ENCODE peak calls at places on chromosomes 5 and 9, in six cellular contexts. One of them, this sample, is unnamed.

GRCh38 chr5:128132499-128132898 is 48.9 kb downstream of the SLC12A2 start:
- DNase-seq in heart left ventricle: no peak
- DNase-seq in CD8-positive, alpha-beta T cell: no peak
- DNase-seq in activated CD8-positive, alpha-beta T cell treated with anti-CD3 and anti-CD28 coated beads for 36 hours: no peak
- DNase-seq in Calu3: no peak
- DNase-seq in hepatocyte: no peak
- DNase-seq in this sample: no peak

GRCh38 chr9:131677445-131678180 is 62.3 kb downstream of the RAPGEF1 start:
- DNase-seq in hepatocyte: no peak
- DNase-seq in activated CD8-positive, alpha-beta T cell treated with anti-CD3 and anti-CD28 coated beads for 36 hours: no peak
- DNase-seq in heart left ventricle: no peak
- DNase-seq in CD8-positive, alpha-beta T cell: no peak
- DNase-seq in Calu3: no peak
- DNase-seq in this sample: peak; percentile 79

GRCh38 chr5:3311443-3311842 is 284.2 kb upstream of the IRX1 start:
- DNase-seq in Calu3: peak; percentile 4
- DNase-seq in CD8-positive, alpha-beta T cell: no peak
- DNase-seq in hepatocyte: no peak
- DNase-seq in heart left ventricle: no peak
- DNase-seq in activated CD8-positive, alpha-beta T cell treated with anti-CD3 and anti-CD28 coated beads for 36 hours: no peak
- DNase-seq in this sample: no peak

GRCh38 chr5:83567741-83568530 is 96.4 kb downstream of the VCAN start:
- DNase-seq in activated CD8-positive, alpha-beta T cell treated with anti-CD3 and anti-CD28 coated beads for 36 hours: no peak
- DNase-seq in hepatocyte: no peak
- DNase-seq in heart left ventricle: no peak
- DNase-seq in CD8-positive, alpha-beta T cell: no peak
- DNase-seq in Calu3: peak; percentile 24
- DNase-seq in this sample: peak; percentile 83

GRCh38 chr9:16950051-16950450 is 79.6 kb upstream of the BNC2 start:
- DNase-seq in heart left ventricle: no peak
- DNase-seq in Calu3: no peak
- DNase-seq in CD8-positive, alpha-beta T cell: no peak
- DNase-seq in activated CD8-positive, alpha-beta T cell treated with anti-CD3 and anti-CD28 coated beads for 36 hours: no peak
- DNase-seq in hepatocyte: no peak
- DNase-seq in this sample: no peak

GRCh38 chr9:123327697-123328100 is 28.3 kb upstream of the CRB2 start:
- DNase-seq in Calu3: peak; percentile 76
- DNase-seq in activated CD8-positive, alpha-beta T cell treated with anti-CD3 and anti-CD28 coated beads for 36 hours: no peak
- DNase-seq in heart left ventricle: no peak
- DNase-seq in hepatocyte: peak; percentile 54
- DNase-seq in CD8-positive, alpha-beta T cell: no peak
- DNase-seq in this sample: no peak

GRCh38 chr5:157347301-157348048 is 81.6 kb downstream of the CYFIP2 start:
- DNase-seq in Calu3: no peak
- DNase-seq in heart left ventricle: no peak
- DNase-seq in activated CD8-positive, alpha-beta T cell treated with anti-CD3 and anti-CD28 coated beads for 36 hours: no peak
- DNase-seq in CD8-positive, alpha-beta T cell: no peak
- DNase-seq in hepatocyte: no peak
- DNase-seq in this sample: no peak

GRCh38 chr9:115514454-115514853 is 396.5 kb upstream of the TNC start:
- DNase-seq in CD8-positive, alpha-beta T cell: no peak
- DNase-seq in activated CD8-positive, alpha-beta T cell treated with anti-CD3 and anti-CD28 coated beads for 36 hours: no peak
- DNase-seq in hepatocyte: no peak
- DNase-seq in Calu3: no peak
- DNase-seq in heart left ventricle: no peak
- DNase-seq in this sample: no peak

GRCh38 chr5:141866111-141866510 is 12.1 kb downstream of the PCDH1 start:
- DNase-seq in hepatocyte: peak; percentile 48
- DNase-seq in CD8-positive, alpha-beta T cell: no peak
- DNase-seq in heart left ventricle: no peak
- DNase-seq in Calu3: peak; percentile 99
- DNase-seq in activated CD8-positive, alpha-beta T cell treated with anti-CD3 and anti-CD28 coated beads for 36 hours: no peak
- DNase-seq in this sample: no peak

GRCh38 chr5:56003179-56003578 is 8.4 kb upstream of the IL6ST start:
- DNase-seq in hepatocyte: peak; percentile 87
- DNase-seq in heart left ventricle: no peak
- DNase-seq in Calu3: peak; percentile 64
- DNase-seq in CD8-positive, alpha-beta T cell: no peak
- DNase-seq in activated CD8-positive, alpha-beta T cell treated with anti-CD3 and anti-CD28 coated beads for 36 hours: no peak
- DNase-seq in this sample: peak; percentile 51

GRCh38 chr9:132350861-132351315 is 3.9 kb downstream of the SETX start:
- DNase-seq in heart left ventricle: no peak
- DNase-seq in hepatocyte: no peak
- DNase-seq in Calu3: no peak
- DNase-seq in CD8-positive, alpha-beta T cell: no peak
- DNase-seq in activated CD8-positive, alpha-beta T cell treated with anti-CD3 and anti-CD28 coated beads for 36 hours: peak; percentile 62
- DNase-seq in this sample: no peak

GRCh38 chr9:131423171-131423581 is 29.3 kb downstream of the PRRC2B start:
- DNase-seq in hepatocyte: peak; percentile 78
- DNase-seq in heart left ventricle: peak; percentile 66
- DNase-seq in CD8-positive, alpha-beta T cell: no peak
- DNase-seq in activated CD8-positive, alpha-beta T cell treated with anti-CD3 and anti-CD28 coated beads for 36 hours: peak; percentile 49
- DNase-seq in Calu3: peak; percentile 55
- DNase-seq in this sample: peak; percentile 69

GRCh38 chr5:149550608-149551226 is 522 bp downstream of the CSNK1A1 start:
- DNase-seq in hepatocyte: peak; percentile 28
- DNase-seq in Calu3: peak; percentile 17
- DNase-seq in heart left ventricle: peak; percentile 46
- DNase-seq in CD8-positive, alpha-beta T cell: no peak
- DNase-seq in activated CD8-positive, alpha-beta T cell treated with anti-CD3 and anti-CD28 coated beads for 36 hours: no peak
- DNase-seq in this sample: no peak

GRCh38 chr9:99118782-99119466 is 14.0 kb downstream of the TGFBR1 start:
- DNase-seq in hepatocyte: no peak
- DNase-seq in activated CD8-positive, alpha-beta T cell treated with anti-CD3 and anti-CD28 coated beads for 36 hours: peak; percentile 77
- DNase-seq in Calu3: no peak
- DNase-seq in heart left ventricle: no peak
- DNase-seq in CD8-positive, alpha-beta T cell: no peak
- DNase-seq in this sample: no peak

GRCh38 chr5:144205141-144205551 is 34.5 kb downstream of the KCTD16 start:
- DNase-seq in CD8-positive, alpha-beta T cell: no peak
- DNase-seq in hepatocyte: peak; percentile 66
- DNase-seq in heart left ventricle: no peak
- DNase-seq in Calu3: peak; percentile 22
- DNase-seq in activated CD8-positive, alpha-beta T cell treated with anti-CD3 and anti-CD28 coated beads for 36 hours: no peak
- DNase-seq in this sample: peak; percentile 51

GRCh38 chr9:38390851-38391250 is 1.7 kb upstream of the ALDH1B1 start:
- DNase-seq in Calu3: no peak
- DNase-seq in hepatocyte: no peak
- DNase-seq in heart left ventricle: no peak
- DNase-seq in CD8-positive, alpha-beta T cell: no peak
- DNase-seq in activated CD8-positive, alpha-beta T cell treated with anti-CD3 and anti-CD28 coated beads for 36 hours: no peak
- DNase-seq in this sample: no peak

GRCh38 chr9:38391278-38392118 is 1.0 kb upstream of the ALDH1B1 start:
- DNase-seq in heart left ventricle: no peak
- DNase-seq in hepatocyte: no peak
- DNase-seq in activated CD8-positive, alpha-beta T cell treated with anti-CD3 and anti-CD28 coated beads for 36 hours: no peak
- DNase-seq in CD8-positive, alpha-beta T cell: no peak
- DNase-seq in Calu3: no peak
- DNase-seq in this sample: no peak

GRCh38 chr9:38393128-38393809 is 767 bp downstream of the ALDH1B1 start:
- DNase-seq in activated CD8-positive, alpha-beta T cell treated with anti-CD3 and anti-CD28 coated beads for 36 hours: peak; percentile 19
- DNase-seq in Calu3: no peak
- DNase-seq in CD8-positive, alpha-beta T cell: no peak
- DNase-seq in hepatocyte: no peak
- DNase-seq in heart left ventricle: no peak
- DNase-seq in this sample: no peak

GRCh38 chr9:38394419-38394818 is 1.9 kb downstream of the ALDH1B1 start:
- DNase-seq in activated CD8-positive, alpha-beta T cell treated with anti-CD3 and anti-CD28 coated beads for 36 hours: no peak
- DNase-seq in heart left ventricle: no peak
- DNase-seq in hepatocyte: no peak
- DNase-seq in CD8-positive, alpha-beta T cell: no peak
- DNase-seq in Calu3: no peak
- DNase-seq in this sample: no peak

DNA sequence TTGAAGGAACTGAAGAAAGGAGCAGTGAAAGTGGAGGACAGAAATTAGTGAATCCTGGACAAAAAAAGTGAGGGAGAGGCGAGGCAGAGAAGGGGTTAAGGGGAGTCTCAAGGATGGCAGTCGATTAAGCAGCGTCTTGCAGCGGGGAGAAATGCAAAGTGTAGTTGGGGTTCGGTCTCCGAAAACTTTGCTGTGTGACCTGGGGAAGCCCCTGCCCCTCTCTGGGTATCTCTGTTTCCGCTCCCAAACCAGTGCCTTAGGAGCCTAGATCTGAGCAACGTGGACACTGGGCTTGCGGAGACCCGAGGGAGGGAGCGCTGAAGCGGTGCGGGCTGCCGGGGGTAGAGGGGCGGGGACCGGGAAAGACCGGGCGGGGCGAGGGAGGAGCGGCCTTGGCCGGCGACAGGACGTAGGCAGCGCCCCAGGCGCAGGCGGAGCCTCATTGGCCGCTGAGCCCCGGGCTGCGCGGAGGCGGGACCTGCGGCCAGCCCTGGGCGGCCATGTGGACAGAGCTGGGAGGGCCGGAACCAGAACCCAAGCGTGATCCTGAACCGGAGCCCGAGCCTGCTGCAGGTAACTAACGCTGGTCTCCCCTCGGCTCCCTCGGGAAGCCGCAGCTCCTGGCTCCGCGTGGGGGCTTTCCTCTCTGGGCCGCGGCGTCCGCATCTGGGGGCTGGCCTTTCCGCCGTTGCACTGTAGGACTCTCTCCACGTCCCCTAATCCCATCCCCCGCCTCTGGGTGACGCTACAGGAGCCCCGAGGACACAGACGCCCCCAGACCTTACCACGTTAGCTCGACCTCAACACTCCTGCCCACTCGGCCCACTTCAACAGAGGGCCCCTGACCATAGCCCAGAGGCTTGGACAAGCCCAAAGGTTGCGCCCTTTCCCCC is at the start of gene ALDH1B1:
- DNase-seq in heart left ventricle: peak; percentile 85
- DNase-seq in hepatocyte: peak; percentile 94
- DNase-seq in Calu3: peak; percentile 67
- DNase-seq in CD8-positive, alpha-beta T cell: peak; percentile 14
- DNase-seq in activated CD8-positive, alpha-beta T cell treated with anti-CD3 and anti-CD28 coated beads for 36 hours: peak; percentile 74
- DNase-seq in this sample: peak; percentile 75
- TF ChIP-seq CTCF in heart left ventricle: peak; percentile 11
- TF ChIP-seq CTCF in hepatocyte: peak; percentile 37
- TF ChIP-seq CTCF in Calu3: no peak
- TF ChIP-seq CTCF in CD8-positive, alpha-beta T cell: no peak
- TF ChIP-seq CTCF in activated CD8-positive, alpha-beta T cell treated with anti-CD3 and anti-CD28 coated beads for 36 hours: no peak
- TF ChIP-seq CTCF in this sample: peak; percentile 46

GRCh38 chr5:7801898-7802614 is 48.9 kb downstream of the CFAP90 start:
- DNase-seq in heart left ventricle: no peak
- DNase-seq in activated CD8-positive, alpha-beta T cell treated with anti-CD3 and anti-CD28 coated beads for 36 hours: no peak
- DNase-seq in CD8-positive, alpha-beta T cell: no peak
- DNase-seq in hepatocyte: no peak
- DNase-seq in Calu3: no peak
- DNase-seq in this sample: no peak

GRCh38 chr5:7808998-7809397 is 41.9 kb downstream of the CFAP90 start:
- DNase-seq in Calu3: no peak
- DNase-seq in activated CD8-positive, alpha-beta T cell treated with anti-CD3 and anti-CD28 coated beads for 36 hours: no peak
- DNase-seq in heart left ventricle: no peak
- DNase-seq in CD8-positive, alpha-beta T cell: no peak
- DNase-seq in hepatocyte: no peak
- DNase-seq in this sample: no peak

GRCh38 chr5:7802855-7803254 is 48.1 kb downstream of the CFAP90 start:
- DNase-seq in Calu3: no peak
- DNase-seq in CD8-positive, alpha-beta T cell: no peak
- DNase-seq in activated CD8-positive, alpha-beta T cell treated with anti-CD3 and anti-CD28 coated beads for 36 hours: no peak
- DNase-seq in hepatocyte: no peak
- DNase-seq in heart left ventricle: no peak
- DNase-seq in this sample: no peak

GRCh38 chr5:7805379-7805778 is 45.6 kb downstream of the CFAP90 start:
- DNase-seq in Calu3: no peak
- DNase-seq in heart left ventricle: no peak
- DNase-seq in CD8-positive, alpha-beta T cell: no peak
- DNase-seq in activated CD8-positive, alpha-beta T cell treated with anti-CD3 and anti-CD28 coated beads for 36 hours: peak; percentile 4
- DNase-seq in hepatocyte: no peak
- DNase-seq in this sample: no peak
- TF ChIP-seq CTCF in Calu3: no peak
- TF ChIP-seq CTCF in heart left ventricle: no peak
- TF ChIP-seq CTCF in CD8-positive, alpha-beta T cell: no peak
- TF ChIP-seq CTCF in activated CD8-positive, alpha-beta T cell treated with anti-CD3 and anti-CD28 coated beads for 36 hours: no peak
- TF ChIP-seq CTCF in hepatocyte: peak; percentile 34
- TF ChIP-seq CTCF in this sample: peak; percentile 54

DNA sequence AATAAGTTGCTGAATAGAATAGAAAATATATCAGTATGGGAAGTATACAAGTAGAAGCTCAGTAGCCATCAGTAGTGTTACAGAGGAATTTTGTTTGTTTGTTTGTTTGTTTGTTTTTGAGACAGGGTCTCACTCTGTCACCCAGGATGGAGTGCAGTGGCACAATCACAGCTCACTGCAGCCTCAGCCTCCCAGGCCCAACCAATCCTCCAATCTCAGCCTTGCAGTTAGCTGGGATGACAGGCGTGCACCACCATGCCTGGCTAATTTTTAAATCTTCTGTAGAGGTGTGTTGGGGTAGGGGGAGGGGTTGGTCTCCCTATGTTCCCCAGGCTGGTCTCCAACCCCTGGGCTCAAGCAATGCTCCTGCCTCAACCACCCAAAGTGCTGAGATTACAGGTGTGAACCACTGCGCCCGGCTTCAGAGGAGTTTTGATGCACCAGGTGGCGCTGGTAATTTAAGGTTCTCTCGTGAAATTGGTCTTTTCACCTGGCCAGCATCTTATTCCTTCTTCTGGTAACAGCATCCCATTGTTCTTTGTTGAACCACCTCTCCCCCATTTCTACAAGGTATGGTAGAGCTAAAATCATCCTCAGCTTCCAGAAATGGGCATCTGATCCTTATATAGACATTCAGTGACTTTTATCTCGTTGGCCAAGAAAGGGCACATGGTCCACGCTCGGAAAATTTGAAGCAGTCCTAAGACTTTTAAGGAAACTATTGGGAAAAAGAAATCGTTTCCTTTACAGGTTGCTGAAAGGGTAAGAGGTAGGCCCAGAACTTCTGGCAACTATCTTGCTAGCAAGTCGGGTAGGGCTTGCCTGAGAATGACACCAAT is 157.1 kb downstream of the ARRDC3 start:
- DNase-seq in activated CD8-positive, alpha-beta T cell treated with anti-CD3 and anti-CD28 coated beads for 36 hours: peak; percentile 82
- DNase-seq in Calu3: peak; percentile 74
- DNase-seq in heart left ventricle: no peak
- DNase-seq in hepatocyte: peak; percentile 56
- DNase-seq in CD8-positive, alpha-beta T cell: peak; percentile 13
- DNase-seq in this sample: no peak
- TF ChIP-seq CTCF in activated CD8-positive, alpha-beta T cell treated with anti-CD3 and anti-CD28 coated beads for 36 hours: peak; percentile 73
- TF ChIP-seq CTCF in Calu3: peak; percentile 52
- TF ChIP-seq CTCF in heart left ventricle: peak; percentile 21
- TF ChIP-seq CTCF in hepatocyte: peak; percentile 47
- TF ChIP-seq CTCF in CD8-positive, alpha-beta T cell: peak; percentile 53
- TF ChIP-seq CTCF in this sample: peak; percentile 39

GRCh38 chr5:111755942-111756353 is 1.0 kb downstream of the NREP start:
- DNase-seq in activated CD8-positive, alpha-beta T cell treated with anti-CD3 and anti-CD28 coated beads for 36 hours: no peak
- DNase-seq in CD8-positive, alpha-beta T cell: no peak
- DNase-seq in Calu3: no peak
- DNase-seq in hepatocyte: no peak
- DNase-seq in heart left ventricle: no peak
- DNase-seq in this sample: peak; percentile 32

GRCh38 chr5:111757582-111758283 is 739 bp upstream of the NREP start:
- DNase-seq in heart left ventricle: peak; percentile 97
- DNase-seq in hepatocyte: peak; percentile 89
- DNase-seq in Calu3: peak; percentile 90
- DNase-seq in activated CD8-positive, alpha-beta T cell treated with anti-CD3 and anti-CD28 coated beads for 36 hours: peak; percentile 87
- DNase-seq in CD8-positive, alpha-beta T cell: peak; percentile 39
- DNase-seq in this sample: peak; percentile 89

GRCh38 chr5:111755264-111755941 is 1.6 kb downstream of the NREP start:
- DNase-seq in hepatocyte: no peak
- DNase-seq in Calu3: no peak
- DNase-seq in heart left ventricle: no peak
- DNase-seq in activated CD8-positive, alpha-beta T cell treated with anti-CD3 and anti-CD28 coated beads for 36 hours: no peak
- DNase-seq in CD8-positive, alpha-beta T cell: no peak
- DNase-seq in this sample: no peak

GRCh38 chr5:111758284-111758628 is 1.3 kb upstream of the NREP start:
- DNase-seq in activated CD8-positive, alpha-beta T cell treated with anti-CD3 and anti-CD28 coated beads for 36 hours: no peak
- DNase-seq in hepatocyte: no peak
- DNase-seq in CD8-positive, alpha-beta T cell: no peak
- DNase-seq in Calu3: no peak
- DNase-seq in heart left ventricle: no peak
- DNase-seq in this sample: no peak

GRCh38 chr5:111756701-111757581 is at the start of gene NREP:
- DNase-seq in activated CD8-positive, alpha-beta T cell treated with anti-CD3 and anti-CD28 coated beads for 36 hours: peak; percentile 90
- DNase-seq in heart left ventricle: peak; percentile 90
- DNase-seq in CD8-positive, alpha-beta T cell: peak; percentile 36
- DNase-seq in hepatocyte: peak; percentile 98
- DNase-seq in Calu3: peak; percentile 93
- DNase-seq in this sample: peak; percentile 98
- TF ChIP-seq CTCF in activated CD8-positive, alpha-beta T cell treated with anti-CD3 and anti-CD28 coated beads for 36 hours: no peak
- TF ChIP-seq CTCF in heart left ventricle: peak; percentile 45
- TF ChIP-seq CTCF in CD8-positive, alpha-beta T cell: peak; percentile 5
- TF ChIP-seq CTCF in hepatocyte: peak; percentile 47
- TF ChIP-seq CTCF in Calu3: peak; percentile 38
- TF ChIP-seq CTCF in this sample: peak; percentile 55